ENCODE peak calls at places on chromosomes 3 and 15, in seven cellular contexts. X is lower lobe of right lung, M is NB4, O is glutamatergic neuron, U is B cell, T is epithelial cell of esophagus, K is body of pancreas. Q is an unnamed sample.

GRCh38 chr15:31551323-31551722 is 224.7 kb downstream of the KLF13 start:
- DNase-seq in X (no peak), M (no peak), O (no peak), U (no peak), T (peak), K (no peak), Q (no peak)

GRCh38 chr3:155242342-155242741 is 51.1 kb downstream of the STRIT1 start:
- DNase-seq in X (no peak), M (no peak), O (no peak), U (no peak), T (peak), K (no peak), Q (no peak)

GRCh38 chr15:38398134-38398533 is 55.8 kb upstream of the FAM98B start:
- DNase-seq in X (no peak), M (no peak), O (no peak), U (no peak), T (peak), K (peak), Q (no peak)

GRCh38 chr3:143070977-143071551 is 48.5 kb upstream of the CHST2 start:
- DNase-seq in X (no peak), M (no peak), O (no peak), U (no peak), T (peak), K (no peak), Q (no peak)

GRCh38 chr3:110456001-110456400 is 615.6 kb upstream of the NECTIN3 start:
- DNase-seq in X (no peak), M (no peak), O (no peak), U (no peak), T (no peak), K (no peak), Q (no peak)

GRCh38 chr3:23950303-23950702 is 5.2 kb downstream of the NR1D2 start:
- DNase-seq in X (no peak), M (no peak), O (no peak), U (no peak), T (no peak), K (no peak), Q (no peak)

GRCh38 chr3:127911421-127911931 is 3.6 kb upstream of the KBTBD12 start:
- DNase-seq in X (no peak), M (no peak), O (no peak), U (no peak), T (peak), K (no peak), Q (no peak)

GRCh38 chr3:184491867-184492615 is 69.5 kb upstream of the EPHB3 start:
- DNase-seq in X (peak), M (peak), O (no peak), U (no peak), T (peak), K (peak), Q (no peak)

GRCh38 chr3:189317911-189318310 is 146.1 kb downstream of the TPRG1 start:
- DNase-seq in X (no peak), M (no peak), O (no peak), U (no peak), T (no peak), K (no peak), Q (no peak)

GRCh38 chr3:125121246-125122010 is 65.6 kb upstream of the HEG1 start:
- DNase-seq in X (no peak), M (no peak), O (no peak), U (no peak), T (no peak), K (no peak), Q (peak)

GRCh38 chr3:122714269-122714668 is 33.6 kb downstream of the PARP14 start:
- DNase-seq in X (no peak), M (no peak), O (no peak), U (no peak), T (no peak), K (no peak), Q (no peak)

GRCh38 chr15:40192942-40193341 is 32.1 kb downstream of the BUB1B start:
- DNase-seq in X (no peak), M (no peak), O (no peak), U (no peak), T (peak), K (no peak), Q (no peak)

GRCh38 chr3:144097144-144097543 is 125.5 kb downstream of the DIPK2A start:
- DNase-seq in X (no peak), M (no peak), O (no peak), U (no peak), T (no peak), K (no peak), Q (no peak)

GRCh38 chr15:38050529-38050928 is 116.1 kb downstream of the TMCO5A start:
- DNase-seq in X (no peak), M (peak), O (no peak), U (no peak), T (peak), K (no peak), Q (no peak)

GRCh38 chr3:187102073-187102634 is 37.1 kb downstream of the RPL39L start:
- DNase-seq in X (no peak), M (no peak), O (no peak), U (no peak), T (no peak), K (no peak), Q (no peak)

GRCh38 chr3:141738636-141739363 is 702 bp downstream of the RNF7 start:
- DNase-seq in X (no peak), M (peak), O (no peak), U (no peak), T (peak), K (peak), Q (no peak)

GRCh38 chr3:119663885-119664284 is 3.5 kb upstream of the POPDC2 start:
- DNase-seq in X (no peak), M (no peak), O (no peak), U (no peak), T (no peak), K (no peak), Q (no peak)

GRCh38 chr3:119660474-119661150 is at the start of gene POPDC2:
- DNase-seq in X (no peak), M (no peak), O (no peak), U (no peak), T (no peak), K (no peak), Q (no peak)

GRCh38 chr3:119664370-119664769 is 4.0 kb upstream of the POPDC2 start:
- DNase-seq in X (no peak), M (no peak), O (no peak), U (no peak), T (peak), K (no peak), Q (no peak)

GRCh38 chr3:119664850-119665379 is 4.5 kb upstream of the POPDC2 start:
- DNase-seq in X (no peak), M (peak), O (no peak), U (no peak), T (peak), K (no peak), Q (no peak)

GRCh38 chr3:119662604-119663377 is 2.4 kb upstream of the POPDC2 start:
- DNase-seq in X (no peak), M (no peak), O (no peak), U (no peak), T (no peak), K (no peak), Q (no peak)
- TF ChIP-seq CTCF in X (no peak), M (no peak), O (no peak), U (no peak), T (no peak), K (no peak), Q (no peak)

GRCh38 chr3:40254898-40255297 is 54.6 kb upstream of the EIF1B start:
- DNase-seq in X (no peak), M (no peak), O (no peak), U (no peak), T (no peak), K (no peak), Q (no peak)

GRCh38 chr3:40262331-40262730 is 47.2 kb upstream of the EIF1B start:
- DNase-seq in X (no peak), M (no peak), O (no peak), U (no peak), T (no peak), K (no peak), Q (no peak)

GRCh38 chr3:40255532-40255931 is 54.0 kb upstream of the EIF1B start:
- DNase-seq in X (no peak), M (no peak), O (no peak), U (no peak), T (no peak), K (no peak), Q (no peak)

GRCh38 chr3:40258064-40258463 is 51.4 kb upstream of the EIF1B start:
- DNase-seq in X (no peak), M (no peak), O (no peak), U (no peak), T (no peak), K (no peak), Q (no peak)

DNA sequence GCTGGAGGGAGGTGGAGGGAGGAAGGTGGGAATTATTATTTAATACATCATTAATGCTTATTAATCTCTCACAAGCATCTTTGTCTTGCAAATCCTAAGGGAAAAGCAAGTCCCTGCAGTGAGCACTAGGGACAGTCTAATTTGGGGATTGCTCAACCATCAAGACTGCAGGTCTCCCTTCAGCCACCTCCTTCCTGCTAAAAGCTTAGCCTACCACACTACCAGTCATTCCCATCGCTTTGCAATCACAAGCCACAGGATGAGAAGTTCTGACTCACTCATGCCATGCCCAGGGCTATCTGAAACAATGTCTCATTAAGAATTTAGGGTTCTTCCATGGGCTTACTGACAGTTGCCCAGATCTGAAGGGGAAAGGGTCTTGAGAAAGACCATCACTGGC is 51.0 kb upstream of the EIF1B start:
- DNase-seq in X (no peak), M (peak), O (no peak), U (no peak), T (peak), K (no peak), Q (no peak)
- TF ChIP-seq CTCF in X (no peak), M (peak), O (no peak), U (no peak), T (peak), K (no peak), Q (no peak)

GRCh38 chr3:44522494-44522933 is 32.5 kb upstream of the ZKSCAN7 start:
- DNase-seq in X (no peak), M (no peak), O (no peak), U (no peak), T (no peak), K (no peak), Q (no peak)
- TF ChIP-seq CTCF in X (no peak), M (no peak), O (no peak), U (no peak), T (no peak), K (no peak), Q (no peak)

DNA sequence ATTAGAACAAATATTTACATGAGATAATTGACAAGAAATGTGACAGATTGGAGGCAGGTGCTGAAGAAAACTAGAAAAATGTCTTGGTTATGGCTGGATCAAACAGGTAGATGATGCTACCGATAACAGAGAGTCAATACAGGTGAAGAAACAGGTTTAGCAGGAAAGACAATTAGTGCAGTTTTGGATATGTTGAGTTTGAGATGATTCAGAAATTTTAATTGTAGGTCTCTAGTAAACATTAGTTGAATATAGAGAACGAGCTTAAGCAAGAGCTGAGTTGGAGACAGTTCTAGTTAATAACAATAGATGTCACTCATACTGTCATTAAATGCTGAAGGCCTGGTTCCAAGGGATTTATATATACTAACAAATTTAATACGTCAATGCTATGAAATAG is 524.4 kb downstream of the NSUN3 start:
- DNase-seq in X (no peak), M (no peak), O (no peak), U (no peak), T (peak), K (no peak), Q (no peak)
- TF ChIP-seq CTCF in X (no peak), M (no peak), O (no peak), U (no peak), T (no peak), K (no peak), Q (no peak)

DNA sequence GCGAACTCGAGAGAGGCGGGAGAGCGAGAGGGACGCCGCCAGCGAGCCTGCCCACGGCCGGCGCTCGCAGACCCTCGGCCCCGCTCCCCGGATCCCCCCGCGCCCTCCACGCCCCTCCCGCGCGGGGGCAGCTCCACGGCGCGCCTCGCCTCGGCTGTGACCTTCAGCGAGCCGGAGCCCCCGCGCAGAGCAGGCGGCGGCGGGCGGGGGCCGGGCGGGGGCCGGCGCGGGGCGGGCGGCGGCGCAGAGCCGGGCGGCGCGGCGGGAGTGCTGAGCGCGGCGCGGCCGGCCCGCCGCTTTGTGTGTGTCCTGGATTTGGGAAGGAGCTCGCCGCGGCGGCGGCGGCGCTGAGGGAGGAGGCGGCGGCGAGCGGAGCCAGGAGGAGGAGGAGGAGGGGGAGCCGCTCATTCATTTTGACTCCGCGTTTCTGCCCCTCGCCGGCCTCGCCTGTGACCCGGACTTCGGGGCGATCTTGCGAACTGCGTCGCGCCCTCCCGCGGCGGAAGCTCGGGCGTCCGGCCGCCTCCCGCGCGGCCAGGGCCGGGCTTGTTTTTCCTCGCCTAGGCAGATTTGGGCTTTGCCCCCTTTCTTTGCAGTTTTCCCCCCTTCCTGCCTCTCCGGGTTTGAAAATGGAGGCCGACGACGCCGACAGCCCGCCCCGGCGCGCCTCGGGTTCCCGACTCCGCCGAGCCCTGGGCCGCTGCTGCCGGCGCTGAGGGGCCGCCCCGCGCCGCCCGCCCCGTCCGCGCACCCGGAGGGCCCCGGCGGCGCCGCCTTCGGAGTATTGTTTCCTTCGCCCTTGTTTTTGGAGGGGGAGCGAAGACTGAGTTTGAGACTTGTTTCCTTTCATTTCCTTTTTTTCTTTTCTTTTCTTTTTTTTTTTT is 557 bp downstream of the IGF1R start:
- DNase-seq in X (peak), M (peak), O (peak), U (no peak), T (peak), K (peak), Q (peak)
- TF ChIP-seq CTCF in X (peak), M (no peak), O (no peak), U (no peak), T (no peak), K (no peak), Q (no peak)

GRCh38 chr3:81395739-81396138 is 365.7 kb downstream of the GBE1 start:
- DNase-seq in X (no peak), M (peak), O (peak), U (no peak), T (no peak), K (no peak), Q (no peak)
- TF ChIP-seq CTCF in X (no peak), M (no peak), O (peak), U (no peak), T (no peak), K (no peak), Q (no peak)

DNA sequence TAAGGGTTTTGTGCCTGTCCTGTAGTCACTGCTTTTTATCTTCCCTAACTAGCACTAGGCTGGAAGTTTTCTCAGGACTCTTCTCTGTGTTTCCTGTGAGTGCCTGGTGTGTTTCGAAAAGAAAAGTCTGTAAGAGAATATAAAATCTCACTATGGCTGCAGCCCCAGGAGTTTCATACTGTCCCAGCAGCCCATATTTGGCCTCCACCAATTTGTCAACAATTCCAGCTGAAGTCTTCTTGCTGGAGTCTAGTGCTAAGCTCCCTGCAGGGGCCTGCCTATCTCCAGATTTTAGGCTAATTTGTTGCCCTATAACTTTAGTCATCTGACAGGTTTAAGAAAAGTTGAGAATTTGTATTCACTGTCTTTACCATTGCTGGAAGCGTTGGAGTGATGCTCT is 283.3 kb downstream of the NEK10 start:
- DNase-seq in X (no peak), M (no peak), O (no peak), U (no peak), T (no peak), K (no peak), Q (no peak)
- TF ChIP-seq CTCF in X (no peak), M (no peak), O (no peak), U (no peak), T (no peak), K (no peak), Q (no peak)

DNA sequence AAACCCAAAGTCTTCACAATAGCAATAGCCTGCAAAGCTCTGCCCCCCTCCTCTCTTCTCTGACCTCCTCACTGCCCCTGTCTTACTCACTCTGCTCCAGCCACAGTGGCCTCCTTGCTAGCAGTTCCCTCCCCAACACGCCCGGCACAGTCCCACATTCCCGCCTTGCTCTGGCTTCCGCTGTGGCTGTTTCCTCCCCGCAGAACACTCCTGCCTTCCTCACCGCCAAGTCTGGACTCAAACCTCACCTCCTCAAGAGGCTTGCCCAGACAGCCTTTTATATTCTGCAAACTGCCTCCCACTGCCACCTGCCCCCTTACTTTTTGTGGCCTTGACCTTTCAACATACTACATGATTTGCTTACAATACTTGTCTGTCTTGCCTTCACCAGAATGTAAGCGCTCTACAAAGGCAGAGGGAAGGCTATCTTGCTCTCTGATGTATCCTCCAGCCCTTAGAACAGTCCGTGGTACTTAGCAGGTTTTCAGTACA is 406 bp upstream of the MPI start:
- DNase-seq in X (peak), M (no peak), O (peak), U (no peak), T (no peak), K (peak), Q (no peak)
- TF ChIP-seq CTCF in X (no peak), M (no peak), O (no peak), U (no peak), T (no peak), K (no peak), Q (no peak)

Q was measured in GM10248.